ENCODE peak calls at places on chromosomes 16 and 17, in six cellular contexts. M, Z, O, J, G and B are unnamed samples.

GRCh38 chr17:72972263-72972951 is 120.1 kb downstream of the SLC39A11 start:
- DNase-seq in M (no peak), Z (no peak), O (no peak), J (no peak), G (no peak), B (no peak)

GRCh38 chr17:19718613-19719364 is 2.4 kb upstream of the SLC47A2 start:
- DNase-seq in M (no peak), Z (no peak), O (no peak), J (peak), G (no peak), B (no peak)

GRCh38 chr17:65093930-65094329 is 37.4 kb upstream of the GNA13 start:
- DNase-seq in M (no peak), Z (no peak), O (no peak), J (no peak), G (no peak), B (no peak)

GRCh38 chr17:4519361-4519788 is 20.7 kb downstream of the SPNS2 start:
- DNase-seq in M (no peak), Z (peak), O (no peak), J (no peak), G (no peak), B (no peak)

GRCh38 chr17:44219126-44219635 is 294 bp downstream of the UBTF start:
- DNase-seq in M (peak), Z (peak), O (peak), J (peak), G (peak), B (peak)

GRCh38 chr16:57725976-57726375 is 9.6 kb upstream of the KATNB1 start:
- DNase-seq in M (no peak), Z (no peak), O (no peak), J (no peak), G (no peak), B (no peak)

GRCh38 chr17:43832168-43832975 is 574 bp downstream of the MPP3 start:
- DNase-seq in M (peak), Z (peak), O (no peak), J (no peak), G (peak), B (peak)

GRCh38 chr17:70405492-70406220 is 236.3 kb downstream of the KCNJ2 start:
- DNase-seq in M (no peak), Z (no peak), O (no peak), J (peak), G (no peak), B (peak)

GRCh38 chr17:55690105-55690508 is 32.6 kb downstream of the TMEM100 start:
- DNase-seq in M (no peak), Z (no peak), O (no peak), J (peak), G (no peak), B (no peak)

GRCh38 chr17:76560877-76561221 is 21.0 kb downstream of the PRCD start:
- DNase-seq in M (no peak), Z (no peak), O (no peak), J (no peak), G (no peak), B (no peak)

GRCh38 chr16:26453215-26453614 is 613.5 kb upstream of the C16orf82 start:
- DNase-seq in M (no peak), Z (no peak), O (no peak), J (peak), G (no peak), B (no peak)

GRCh38 chr16:1078579-1079021 is 6.1 kb downstream of the SSTR5 start:
- DNase-seq in M (peak), Z (peak), O (no peak), J (no peak), G (no peak), B (peak)

GRCh38 chr17:55175788-55176425 is 88.9 kb upstream of the HLF start:
- DNase-seq in M (no peak), Z (no peak), O (no peak), J (no peak), G (no peak), B (no peak)

GRCh38 chr17:4703330-4703691 is 626 bp downstream of the PELP1 start:
- DNase-seq in M (no peak), Z (no peak), O (no peak), J (no peak), G (no peak), B (no peak)

GRCh38 chr17:35129154-35129972 is 7.9 kb downstream of the FNDC8 start:
- DNase-seq in M (no peak), Z (no peak), O (no peak), J (no peak), G (no peak), B (peak)

GRCh38 chr16:10983175-10983558 is 38.8 kb downstream of the CLEC16A start:
- DNase-seq in M (no peak), Z (no peak), O (no peak), J (no peak), G (no peak), B (no peak)

GRCh38 chr17:64024781-64025731 is 4.6 kb upstream of the ICAM2 start:
- DNase-seq in M (no peak), Z (no peak), O (peak), J (no peak), G (no peak), B (no peak)

GRCh38 chr16:61277849-61278248 is 758.4 kb downstream of the CDH8 start:
- DNase-seq in M (no peak), Z (no peak), O (no peak), J (no peak), G (no peak), B (no peak)

GRCh38 chr16:56603589-56603988 is 4.8 kb upstream of the MT2A start:
- DNase-seq in M (no peak), Z (peak), O (no peak), J (peak), G (no peak), B (peak)

GRCh38 chr17:2721603-2722002 is 10.0 kb upstream of the CLUH start:
- DNase-seq in M (no peak), Z (no peak), O (no peak), J (no peak), G (no peak), B (no peak)

GRCh38 chr17:67718325-67718941 is 697 bp downstream of the NOL11 start:
- DNase-seq in M (no peak), Z (no peak), O (peak), J (peak), G (peak), B (peak)

GRCh38 chr16:53912155-53912554 is 208.2 kb downstream of the FTO start:
- DNase-seq in M (no peak), Z (no peak), O (peak), J (no peak), G (no peak), B (no peak)

GRCh38 chr17:81601525-81602120 is 35.3 kb downstream of the NPLOC4 start:
- DNase-seq in M (no peak), Z (peak), O (no peak), J (peak), G (peak), B (peak)

GRCh38 chr17:6787081-6787693 is 11.2 kb downstream of the FBXO39 start:
- DNase-seq in M (no peak), Z (no peak), O (no peak), J (no peak), G (no peak), B (no peak)

GRCh38 chr16:86882586-86883280 is 304.4 kb downstream of the FOXL1 start:
- DNase-seq in M (no peak), Z (no peak), O (no peak), J (no peak), G (no peak), B (peak)

GRCh38 chr16:31221357-31222160 is 4.6 kb upstream of the PYDC1 start:
- DNase-seq in M (no peak), Z (no peak), O (no peak), J (peak), G (no peak), B (no peak)

GRCh38 chr17:79890706-79891105 is 51.5 kb upstream of the CBX4 start:
- DNase-seq in M (no peak), Z (no peak), O (no peak), J (no peak), G (no peak), B (no peak)

GRCh38 chr16:24013733-24014645 is 178.2 kb downstream of the PRKCB start:
- DNase-seq in M (no peak), Z (no peak), O (peak), J (peak), G (no peak), B (no peak)

GRCh38 chr17:71438631-71439146 is 682.1 kb upstream of the SOX9 start:
- DNase-seq in M (peak), Z (no peak), O (no peak), J (no peak), G (no peak), B (peak)

GRCh38 chr17:39194985-39195524 is 2.4 kb downstream of the CACNB1 start:
- DNase-seq in M (no peak), Z (no peak), O (no peak), J (no peak), G (no peak), B (no peak)

GRCh38 chr17:55273579-55274370 is 9.0 kb downstream of the HLF start:
- DNase-seq in M (no peak), Z (peak), O (no peak), J (no peak), G (no peak), B (no peak)

GRCh38 chr17:7177954-7178477 is 1.2 kb downstream of the ASGR1 start:
- DNase-seq in M (peak), Z (no peak), O (no peak), J (peak), G (peak), B (no peak)

GRCh38 chr16:77064037-77064436 is 127.0 kb upstream of the MON1B start:
- DNase-seq in M (no peak), Z (no peak), O (no peak), J (no peak), G (no peak), B (no peak)

GRCh38 chr16:3767333-3767977 is 50.1 kb upstream of the TRAP1 start:
- DNase-seq in M (no peak), Z (no peak), O (no peak), J (no peak), G (no peak), B (no peak)

GRCh38 chr17:40612510-40613244 is 34.9 kb downstream of the SMARCE1 start:
- DNase-seq in M (no peak), Z (no peak), O (no peak), J (no peak), G (no peak), B (no peak)

GRCh38 chr16:73053379-73054130 is 5.6 kb upstream of the ZFHX3 start:
- DNase-seq in M (no peak), Z (no peak), O (no peak), J (no peak), G (no peak), B (peak)

GRCh38 chr17:40433551-40434384 is 9.5 kb upstream of the IGFBP4 start:
- DNase-seq in M (no peak), Z (no peak), O (no peak), J (peak), G (peak), B (peak)

DNA sequence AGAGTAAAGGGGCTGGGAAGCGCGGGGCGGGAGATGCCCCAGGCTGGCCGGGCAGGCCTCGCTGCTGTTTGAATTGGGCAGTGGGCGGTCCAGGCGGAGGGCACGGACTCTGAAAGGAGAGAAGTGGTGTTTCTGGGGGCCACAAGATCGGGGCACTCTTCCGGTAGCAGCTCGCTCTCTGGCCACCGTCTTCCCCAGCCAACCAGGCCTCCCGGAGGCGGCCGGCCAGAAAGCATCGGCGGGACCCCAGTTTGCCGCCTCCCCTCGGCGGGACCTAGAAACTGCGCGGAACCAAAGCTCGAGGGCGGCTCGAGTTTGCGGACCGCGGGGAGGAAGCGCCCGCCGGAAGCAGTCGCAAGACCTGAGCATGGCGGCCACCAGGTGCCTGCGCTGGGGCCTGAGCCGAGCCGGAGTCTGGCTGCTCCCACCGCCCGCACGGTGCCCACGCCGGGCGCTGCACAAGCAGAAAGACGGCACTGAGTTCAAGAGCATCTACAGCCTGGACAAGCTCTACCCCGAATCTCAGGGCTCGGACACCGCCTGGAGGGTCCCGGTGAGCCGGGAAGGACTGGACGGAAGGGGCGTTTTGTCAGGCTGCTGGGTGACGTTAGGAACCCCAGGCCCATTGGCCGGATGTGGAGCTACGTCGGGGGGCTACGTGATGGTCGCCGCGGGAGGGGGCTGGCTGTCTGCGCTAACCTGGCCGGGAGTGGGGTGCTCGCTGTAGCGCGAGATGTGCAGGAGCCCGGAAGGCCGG is at the start of gene MRPL58:
- DNase-seq in M (peak), Z (peak), O (peak), J (peak), G (peak), B (peak)
- TF ChIP-seq CTCF in M (peak), Z (peak), O (peak), J (peak), G (peak), B (peak)

GRCh38 chr16:70679653-70680494 is 6.0 kb downstream of the MTSS2 start:
- DNase-seq in M (peak), Z (no peak), O (no peak), J (no peak), G (peak), B (no peak)
- TF ChIP-seq CTCF in M (peak), Z (peak), O (no peak), J (no peak), G (peak), B (peak)

DNA sequence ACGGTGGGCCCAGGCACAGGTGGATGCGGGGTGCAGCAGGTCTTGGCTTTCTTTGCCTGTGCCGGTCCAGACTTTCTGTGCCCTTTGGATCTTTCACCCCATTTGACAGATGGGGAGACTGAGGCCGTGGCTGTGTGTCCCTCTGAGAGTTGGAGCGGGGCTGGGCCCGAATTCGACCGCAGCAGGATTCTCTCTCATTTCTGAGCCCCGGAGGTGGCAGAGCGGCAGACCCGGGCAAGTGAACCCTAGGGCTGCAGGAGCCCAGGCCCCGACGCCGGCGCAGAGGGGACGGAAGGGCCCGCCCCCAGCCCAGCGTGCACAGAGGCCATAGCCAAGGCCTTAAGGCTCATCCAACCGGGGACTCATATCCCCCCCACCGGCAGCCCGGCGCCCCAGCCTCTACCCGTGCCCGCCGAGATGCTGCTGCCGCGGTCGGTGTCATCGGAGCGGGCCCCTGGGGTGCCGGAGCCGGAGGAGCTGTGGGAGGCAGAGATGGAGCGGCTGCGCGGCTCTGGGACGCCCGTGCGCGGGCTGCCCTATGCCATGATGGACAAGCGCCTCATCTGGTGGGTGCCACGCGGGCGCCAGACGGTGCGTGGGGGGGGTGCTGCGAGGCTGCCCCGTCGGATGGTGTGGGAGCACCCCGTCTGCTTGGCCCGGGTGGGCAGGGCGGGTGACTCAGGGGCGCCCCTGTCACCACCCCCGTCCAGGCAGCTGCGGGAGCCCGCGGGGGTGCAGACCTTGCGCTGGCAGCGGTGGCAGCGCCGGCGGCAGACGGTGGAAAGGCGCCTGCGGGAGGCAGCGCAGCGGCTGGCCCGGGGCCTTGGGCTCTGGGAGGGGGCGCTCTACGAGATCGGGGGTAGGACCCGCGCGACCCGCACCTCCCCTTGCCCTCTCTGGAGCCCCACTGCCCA is 858 bp downstream of the TMC8 start:
- DNase-seq in M (no peak), Z (no peak), O (peak), J (no peak), G (no peak), B (no peak)
- TF ChIP-seq CTCF in M (no peak), Z (no peak), O (no peak), J (no peak), G (no peak), B (no peak)

GRCh38 chr16:84952335-84953050 is 58.8 kb downstream of the ZDHHC7 start:
- DNase-seq in M (peak), Z (peak), O (peak), J (peak), G (peak), B (peak)
- TF ChIP-seq CTCF in M (peak), Z (peak), O (peak), J (peak), G (peak), B (peak)